ENCODE peak calls at places on chromosomes 11 and 22, in four cellular contexts. S, K, W and Z are unnamed samples.

GRCh38 chr22:36819112-36819511 is 2.3 kb upstream of the PVALB start:
- DNase-seq in K (no peak), W (no peak), S (no peak), Z (no peak)

GRCh38 chr11:70324354-70325115 is 54.0 kb downstream of the PPFIA1 start:
- DNase-seq in S (no peak), W (no peak), K (no peak), Z (no peak)

GRCh38 chr11:112132737-112133136 is 31.2 kb downstream of the IL18 start:
- DNase-seq in W (no peak), S (no peak), K (no peak), Z (no peak)

GRCh38 chr11:12932485-12932884 is 76.6 kb upstream of the RASSF10 start:
- DNase-seq in K (no peak), W (no peak), S (no peak), Z (no peak)

GRCh38 chr11:31903225-31904074 is 92.3 kb upstream of the PAX6 start:
- DNase-seq in W (no peak), S (no peak), K (no peak), Z (no peak)

GRCh38 chr11:1228183-1228821 is 5.4 kb downstream of the MUC5B start:
- DNase-seq in K (no peak), W (no peak), S (peak), Z (no peak)

GRCh38 chr11:121904148-121904547 is 211.9 kb downstream of the BLID start:
- DNase-seq in S (no peak), W (peak), K (peak), Z (no peak)

GRCh38 chr11:25769287-25769686 is 562.6 kb upstream of the ANO3 start:
- DNase-seq in W (no peak), K (no peak), S (no peak), Z (no peak)

GRCh38 chr11:14418801-14419417 is 59.9 kb upstream of the RRAS2 start:
- DNase-seq in K (no peak), S (no peak), W (peak), Z (peak)

GRCh38 chr11:93481696-93482095 is 61.5 kb downstream of the SMCO4 start:
- DNase-seq in K (no peak), S (no peak), W (no peak), Z (no peak)

GRCh38 chr22:31344369-31345330 is 1.5 kb downstream of the PATZ1 start:
- DNase-seq in K (peak), S (no peak), W (peak), Z (no peak)

GRCh38 chr22:23751441-23751996 is 607 bp upstream of the ZNF70 start:
- DNase-seq in W (no peak), K (peak), S (peak), Z (peak)